ENCODE peak calls at places on chromosomes 12 and 14, in ten cellular contexts. O is pancreas; Y is A549; X is esophagus squamous epithelium; E is IMR-90; S is GM23248; G is CD8-positive, alpha-beta memory T cell; J is heart right ventricle; P is adrenal gland; M is ovary. V is an unnamed sample.

GRCh38 chr14:105126126-105126969 is 42.2 kb downstream of the JAG2 start:
- DNase-seq in J (no peak), M (no peak), E (no peak), X (no peak), S (no peak), O (no peak), P (peak; percentile 3), Y (no peak), G (no peak), V (peak; percentile 63)

GRCh38 chr14:65333926-65334687 is 78.4 kb upstream of the FUT8 start:
- DNase-seq in G (no peak), Y (no peak), M (peak; percentile 62), J (peak; percentile 15), E (peak; percentile 86), X (no peak), S (peak; percentile 83), O (no peak), P (no peak), V (no peak)

GRCh38 chr12:12927211-12928079 is 24.5 kb downstream of the GPRC5D start:
- DNase-seq in G (peak; percentile 8), S (no peak), M (peak; percentile 85), Y (peak; percentile 93), J (peak; percentile 74), O (peak; percentile 98), P (peak; percentile 87), X (no peak), E (peak; percentile 45), V (no peak)

GRCh38 chr14:60744566-60744965 is 10.0 kb downstream of the MNAT1 start:
- DNase-seq in Y (no peak), J (no peak), O (no peak), E (no peak), M (no peak), S (no peak), P (no peak), G (no peak), X (no peak), V (no peak)

GRCh38 chr14:68458840-68459469 is 333.9 kb downstream of the ZFP36L1 start:
- DNase-seq in Y (peak; percentile 96), M (no peak), G (no peak), X (no peak), P (peak; percentile 50), S (peak; percentile 67), J (no peak), E (peak; percentile 87), O (peak; percentile 80), V (peak; percentile 74)

GRCh38 chr12:123040106-123040505 is 59.6 kb downstream of the ARL6IP4 start:
- DNase-seq in O (no peak), Y (no peak), S (no peak), P (no peak), M (no peak), G (no peak), J (no peak), E (no peak), X (no peak), V (no peak)

GRCh38 chr12:15851045-15851444 is 31.1 kb upstream of the STRAP start:
- DNase-seq in O (no peak), P (no peak), Y (no peak), S (no peak), X (no peak), M (no peak), J (no peak), E (no peak), G (no peak), V (no peak)

GRCh38 chr12:21831671-21832357 is 57.3 kb upstream of the KCNJ8 start:
- DNase-seq in O (no peak), X (no peak), M (peak; percentile 56), E (peak; percentile 61), P (no peak), J (no peak), G (no peak), Y (no peak), S (peak; percentile 84), V (no peak)

DNA sequence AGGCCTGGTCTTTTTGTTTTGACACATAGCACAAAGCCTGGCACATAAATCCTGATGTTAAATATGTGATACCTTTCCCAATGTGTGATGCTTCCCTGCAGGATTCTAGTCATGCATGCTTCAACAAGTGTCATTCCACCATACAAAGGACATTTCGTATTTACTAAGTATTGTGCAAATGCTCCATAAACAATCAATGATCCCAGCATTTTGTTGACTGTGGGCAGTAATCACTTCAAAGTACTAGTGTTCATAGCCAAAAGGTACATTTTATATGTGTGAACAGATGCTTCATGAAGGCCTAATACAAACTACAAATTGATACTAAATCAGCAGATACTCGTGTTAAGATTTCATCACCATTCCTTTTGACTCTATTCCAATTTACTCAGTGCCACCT is 4.4 kb downstream of the CCNB1IP1 start:
- DNase-seq in M (no peak), G (no peak), X (no peak), J (no peak), S (no peak), Y (no peak), E (no peak), P (no peak), O (no peak), V (no peak)
- H3K4me1 ChIP-seq in M (no peaks in the 10 kb centered on the region), G (peaks cover 13% of the 10 kb centered on the region), X (no peaks in the 10 kb centered on the region), J (peaks cover 4% of the 10 kb centered on the region), S (peaks cover 12% of the 10 kb centered on the region), Y (peaks cover 38% of the 10 kb centered on the region), E (no peaks in the 10 kb centered on the region), P (peaks cover 31% of the 10 kb centered on the region), O (peaks cover 3% of the 10 kb centered on the region), V (no peaks in the 10 kb centered on the region)

DNA sequence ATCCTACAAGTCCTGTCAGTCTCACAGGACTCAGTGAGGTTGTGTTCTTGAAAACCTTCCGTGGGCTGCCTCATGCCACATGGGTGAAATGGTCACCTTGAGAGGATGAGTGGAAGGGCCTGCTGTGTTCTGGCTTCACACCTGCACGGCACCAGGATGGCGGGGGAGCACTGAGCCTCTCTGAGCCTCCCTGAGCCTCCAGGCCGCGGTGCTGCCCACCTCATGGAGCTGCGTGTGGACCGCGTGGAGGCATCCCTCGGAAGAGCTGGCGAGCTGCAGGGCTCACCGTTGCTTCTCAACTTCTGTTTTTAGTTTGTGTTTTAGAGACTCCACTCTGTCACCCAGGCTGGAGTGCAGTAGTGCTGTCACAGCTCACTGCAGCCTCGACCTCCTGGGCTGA is 56.2 kb downstream of the TEAD4 start:
- DNase-seq in O (no peak), X (no peak), Y (no peak), G (no peak), S (no peak), E (no peak), J (no peak), P (no peak), M (no peak), V (no peak)
- H3K27ac ChIP-seq in O (no peak overlapping the region), X (no peak overlapping the region), Y (no peak overlapping the region), G (no peak overlapping the region), S (no peak overlapping the region), E (no peak overlapping the region), J (no peak overlapping the region), P (no peak overlapping the region), M (no peak overlapping the region), V (no peak overlapping the region)

DNA sequence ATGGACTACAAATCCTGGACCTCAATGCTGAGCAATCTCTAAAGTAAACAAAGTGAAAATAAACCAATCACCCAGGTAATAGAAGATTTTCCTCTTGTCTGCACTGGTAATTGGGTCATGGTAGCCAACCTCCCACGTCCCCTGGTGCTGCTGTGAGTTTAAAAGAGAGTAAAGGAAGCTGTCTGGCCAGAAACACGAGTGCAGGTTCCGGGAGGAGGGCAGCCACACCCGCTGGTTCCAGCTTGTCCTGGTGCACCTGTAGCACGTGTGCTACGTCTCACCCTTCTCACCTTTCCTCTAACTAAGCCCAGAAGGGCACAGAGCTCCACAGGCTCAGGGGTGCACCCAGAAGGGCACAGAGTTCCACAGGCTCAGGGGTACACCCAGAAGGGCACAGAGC is 5.4 kb downstream of the CRACR2A start:
- DNase-seq in E (no peak), P (no peak), S (no peak), Y (no peak), X (no peak), J (no peak), O (no peak), M (no peak), G (no peak), V (no peak)
- H3K4me1 ChIP-seq in E (no peaks in the 10 kb centered on the region), P (peaks cover 2% of the 10 kb centered on the region), S (no peaks in the 10 kb centered on the region), Y (no peaks in the 10 kb centered on the region), X (peaks cover 3% of the 10 kb centered on the region), J (peaks cover 14% of the 10 kb centered on the region), O (no peaks in the 10 kb centered on the region), M (peaks cover 3% of the 10 kb centered on the region), G (peaks cover 48% of the 10 kb centered on the region), V (no peaks in the 10 kb centered on the region)

DNA sequence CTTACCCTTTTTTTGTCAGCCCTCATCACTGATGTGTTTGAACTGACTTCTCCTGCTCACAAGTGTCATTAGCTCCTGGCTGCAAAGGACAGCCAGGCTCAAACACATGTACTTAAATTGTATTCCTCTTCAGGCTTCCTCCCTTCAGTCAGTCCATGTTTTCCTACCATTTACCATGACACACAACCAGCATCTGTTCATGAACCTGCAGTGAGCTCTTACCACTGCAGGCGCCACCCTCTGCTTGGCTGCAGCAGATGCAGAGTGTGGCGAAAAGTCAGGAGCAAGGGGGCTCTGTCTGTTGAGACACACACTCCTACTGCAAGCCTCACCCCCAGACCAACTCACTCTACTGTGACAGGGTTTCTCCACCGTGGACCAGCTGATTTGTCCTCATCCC is 70.2 kb downstream of the TSPAN11 start:
- DNase-seq in S (no peak), P (no peak), Y (no peak), O (no peak), X (no peak), G (no peak), J (no peak), E (no peak), M (no peak), V (no peak)
- H3K27ac ChIP-seq in S (no peak overlapping the region), P (no peak overlapping the region), Y (no peak overlapping the region), O (no peak overlapping the region), X (no peak overlapping the region), G (no peak overlapping the region), J (no peak overlapping the region), E (peak overlapping the region; percentile 48), M (no peak overlapping the region), V (no peak overlapping the region)

GRCh38 chr14:93975791-93976476 is 436 bp downstream of the ASB2 start:
- DNase-seq in P (no peak), S (no peak), O (no peak), E (no peak), X (no peak), Y (no peak), J (no peak), M (no peak), G (no peak), V (no peak)

GRCh38 chr14:93977790-93978581 is 1.6 kb upstream of the ASB2 start:
- DNase-seq in S (no peak), Y (no peak), M (no peak), E (no peak), P (no peak), G (peak; percentile 42), J (no peak), O (no peak), X (no peak), V (no peak)

GRCh38 chr14:93978735-93979134 is 2.4 kb upstream of the ASB2 start:
- DNase-seq in X (no peak), O (no peak), G (no peak), J (no peak), S (no peak), P (no peak), Y (no peak), M (no peak), E (no peak), V (no peak)

GRCh38 chr14:93976477-93977057 is at the start of gene ASB2:
- DNase-seq in M (no peak), Y (no peak), O (no peak), E (peak; percentile 52), S (no peak), X (no peak), P (no peak), G (no peak), J (no peak), V (no peak)

DNA sequence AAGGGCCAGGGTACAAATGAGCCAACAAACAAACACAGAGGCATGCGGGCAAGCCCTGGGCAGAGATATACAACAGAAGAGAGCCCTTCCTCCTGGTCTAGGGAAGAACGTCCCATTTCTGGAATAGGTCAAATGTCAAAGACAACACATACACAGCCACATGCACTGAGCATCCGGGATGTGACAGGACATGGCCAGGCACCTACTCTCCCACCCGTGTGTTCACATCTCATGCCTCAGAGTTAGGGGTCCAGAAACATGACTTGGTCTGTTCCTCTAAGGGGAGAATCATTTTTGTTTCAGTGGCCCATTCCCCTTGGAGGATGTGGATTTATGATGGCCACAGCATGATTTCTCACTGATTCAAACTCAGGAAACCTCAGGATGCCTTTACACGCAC is 801 bp upstream of the ASB2 start:
- DNase-seq in J (no peak), S (no peak), X (no peak), G (no peak), Y (no peak), O (no peak), M (no peak), E (no peak), P (no peak), V (no peak)
- H3K4me1 ChIP-seq in J (peaks cover 34% of the 10 kb centered on the region), S (no peaks in the 10 kb centered on the region), X (no peaks in the 10 kb centered on the region), G (peaks cover 42% of the 10 kb centered on the region), Y (no peaks in the 10 kb centered on the region), O (no peaks in the 10 kb centered on the region), M (no peaks in the 10 kb centered on the region), E (peaks cover 18% of the 10 kb centered on the region), P (no peaks in the 10 kb centered on the region), V (peaks cover 7% of the 10 kb centered on the region)